ENCODE peak calls at places on chromosomes 16 and 17, in ten cellular contexts. A is lower lobe of right lung, J is PC-3, S is heart left ventricle, T is stomach, X is neural progenitor cell, P is A549, V is WTC11, W is IMR-90, U is gastrocnemius medialis. R is an unnamed sample.

GRCh38 chr16:27232061-27232841 is 28.9 kb downstream of the KDM8 start:
- DNase-seq in W (no peak), J (no peak), A (peak), X (no peak), U (no peak), S (peak), P (no peak), V (no peak), T (no peak), R (no peak)

GRCh38 chr17:4509402-4509801 is 10.7 kb downstream of the SPNS2 start:
- DNase-seq in W (no peak), A (no peak), S (no peak), P (no peak), X (no peak), T (peak), J (no peak), U (no peak), V (no peak), R (no peak)

GRCh38 chr16:50991436-50991835 is 159.6 kb downstream of the SALL1 start:
- DNase-seq in U (no peak), W (no peak), A (no peak), S (no peak), X (no peak), J (no peak), P (no peak), V (no peak), T (no peak), R (no peak)

GRCh38 chr17:58279016-58279671 is 1.6 kb downstream of the MPO start:
- DNase-seq in A (peak), S (peak), X (no peak), T (no peak), V (no peak), J (no peak), U (no peak), W (peak), P (no peak), R (no peak)

GRCh38 chr17:82775033-82775823 is 23.4 kb downstream of the TBCD start:
- DNase-seq in W (no peak), P (peak), V (peak), U (peak), A (peak), S (peak), T (peak), J (peak), X (peak), R (no peak)

GRCh38 chr17:17538417-17539391 is 42.5 kb upstream of the RASD1 start:
- DNase-seq in U (no peak), X (no peak), T (peak), J (peak), S (peak), W (peak), P (peak), A (no peak), V (no peak), R (no peak)

GRCh38 chr16:49003992-49004391 is 277.6 kb downstream of the CBLN1 start:
- DNase-seq in V (no peak), W (no peak), S (no peak), J (no peak), P (no peak), X (no peak), A (no peak), U (no peak), T (no peak), R (no peak)

GRCh38 chr17:2262146-2262587 is 41.4 kb downstream of the SMG6 start:
- DNase-seq in X (no peak), P (no peak), S (no peak), T (no peak), V (no peak), W (peak), U (no peak), J (peak), A (no peak), R (peak)

GRCh38 chr16:5885521-5885920 is 787.9 kb upstream of the EEF2KMT start:
- DNase-seq in U (no peak), W (no peak), V (no peak), X (no peak), J (no peak), P (no peak), S (no peak), T (no peak), A (no peak), R (no peak)

GRCh38 chr16:1940273-1941161 is 2.5 kb downstream of the MSRB1 start:
- DNase-seq in V (no peak), W (no peak), T (no peak), U (no peak), S (no peak), J (no peak), P (no peak), X (no peak), A (no peak), R (no peak)

GRCh38 chr17:64707077-64707591 is 45.0 kb upstream of the SMURF2 start:
- DNase-seq in A (peak), T (peak), S (peak), X (no peak), V (peak), W (peak), J (peak), P (peak), U (peak), R (peak)

GRCh38 chr17:44807817-44808155 is 22.3 kb downstream of the GJC1 start:
- DNase-seq in V (no peak), P (no peak), W (no peak), J (no peak), U (no peak), A (no peak), T (no peak), X (no peak), S (no peak), R (no peak)

GRCh38 chr17:81839301-81839700 is 4.5 kb upstream of the PPP1R27 start:
- DNase-seq in U (peak), S (no peak), X (no peak), A (no peak), V (no peak), J (no peak), W (no peak), P (no peak), T (no peak), R (no peak)

GRCh38 chr16:25014500-25015147 is 545 bp downstream of the ARHGAP17 start:
- DNase-seq in A (peak), V (peak), U (peak), S (peak), X (peak), J (peak), T (peak), W (peak), P (peak), R (peak)

GRCh38 chr17:7859028-7859427 is 1.2 kb downstream of the CYB5D1 start:
- DNase-seq in P (no peak), T (no peak), V (no peak), X (no peak), W (no peak), S (no peak), A (no peak), U (no peak), J (no peak), R (no peak)

GRCh38 chr17:1109606-1110523 is 69.9 kb downstream of the ABR start:
- DNase-seq in T (peak), X (peak), V (peak), S (peak), A (no peak), W (no peak), P (no peak), U (no peak), J (peak), R (peak)

GRCh38 chr16:73610605-73611177 is 562.8 kb upstream of the ZFHX3 start:
- DNase-seq in V (no peak), S (no peak), A (no peak), X (peak), P (no peak), T (no peak), U (no peak), W (no peak), J (no peak), R (no peak)

GRCh38 chr16:70395345-70395901 is 43.5 kb downstream of the ST3GAL2 start:
- DNase-seq in V (peak), J (peak), A (peak), P (peak), U (peak), S (peak), W (peak), X (peak), T (peak), R (peak)

GRCh38 chr16:17312100-17312732 is 158.5 kb downstream of the XYLT1 start:
- DNase-seq in A (no peak), W (no peak), X (no peak), T (peak), P (no peak), U (no peak), V (no peak), S (no peak), J (no peak), R (no peak)

GRCh38 chr17:62780273-62780672 is 27.8 kb downstream of the MARCHF10 start:
- DNase-seq in U (peak), X (no peak), T (peak), S (peak), W (no peak), P (no peak), J (peak), A (peak), V (no peak), R (no peak)

GRCh38 chr17:67639555-67639954 is 78.2 kb upstream of the NOL11 start:
- DNase-seq in X (no peak), T (no peak), A (no peak), S (no peak), V (no peak), W (no peak), J (no peak), U (no peak), P (no peak), R (no peak)

GRCh38 chr17:45338023-45338781 is 21.4 kb upstream of the MAP3K14 start:
- DNase-seq in J (no peak), T (no peak), V (no peak), W (no peak), S (peak), P (no peak), A (no peak), X (no peak), U (no peak), R (no peak)

GRCh38 chr17:48756816-48757215 is 28.3 kb upstream of the HOXB13 start:
- DNase-seq in T (peak), S (no peak), V (no peak), P (no peak), X (no peak), W (no peak), A (no peak), J (peak), U (no peak), R (no peak)

GRCh38 chr16:15765880-15766279 is 90.9 kb downstream of the MYH11 start:
- DNase-seq in J (peak), X (peak), T (no peak), V (peak), S (peak), U (peak), W (peak), P (peak), A (no peak), R (peak)

GRCh38 chr16:85235988-85236831 is 123.9 kb upstream of the CIBAR2 start:
- DNase-seq in S (no peak), J (no peak), P (no peak), X (no peak), A (no peak), W (no peak), U (no peak), T (peak), V (no peak), R (no peak)

GRCh38 chr16:85233520-85233919 is 121.2 kb upstream of the CIBAR2 start:
- DNase-seq in J (no peak), V (no peak), S (no peak), T (no peak), A (no peak), W (no peak), X (no peak), U (no peak), P (no peak), R (no peak)

GRCh38 chr16:85231959-85232358 is 119.7 kb upstream of the CIBAR2 start:
- DNase-seq in S (peak), W (no peak), X (no peak), U (no peak), V (no peak), P (no peak), T (no peak), J (no peak), A (no peak), R (no peak)

GRCh38 chr16:85232369-85233142 is 120.3 kb upstream of the CIBAR2 start:
- DNase-seq in X (no peak), P (no peak), A (no peak), S (no peak), T (no peak), V (no peak), J (no peak), W (no peak), U (no peak), R (no peak)

DNA sequence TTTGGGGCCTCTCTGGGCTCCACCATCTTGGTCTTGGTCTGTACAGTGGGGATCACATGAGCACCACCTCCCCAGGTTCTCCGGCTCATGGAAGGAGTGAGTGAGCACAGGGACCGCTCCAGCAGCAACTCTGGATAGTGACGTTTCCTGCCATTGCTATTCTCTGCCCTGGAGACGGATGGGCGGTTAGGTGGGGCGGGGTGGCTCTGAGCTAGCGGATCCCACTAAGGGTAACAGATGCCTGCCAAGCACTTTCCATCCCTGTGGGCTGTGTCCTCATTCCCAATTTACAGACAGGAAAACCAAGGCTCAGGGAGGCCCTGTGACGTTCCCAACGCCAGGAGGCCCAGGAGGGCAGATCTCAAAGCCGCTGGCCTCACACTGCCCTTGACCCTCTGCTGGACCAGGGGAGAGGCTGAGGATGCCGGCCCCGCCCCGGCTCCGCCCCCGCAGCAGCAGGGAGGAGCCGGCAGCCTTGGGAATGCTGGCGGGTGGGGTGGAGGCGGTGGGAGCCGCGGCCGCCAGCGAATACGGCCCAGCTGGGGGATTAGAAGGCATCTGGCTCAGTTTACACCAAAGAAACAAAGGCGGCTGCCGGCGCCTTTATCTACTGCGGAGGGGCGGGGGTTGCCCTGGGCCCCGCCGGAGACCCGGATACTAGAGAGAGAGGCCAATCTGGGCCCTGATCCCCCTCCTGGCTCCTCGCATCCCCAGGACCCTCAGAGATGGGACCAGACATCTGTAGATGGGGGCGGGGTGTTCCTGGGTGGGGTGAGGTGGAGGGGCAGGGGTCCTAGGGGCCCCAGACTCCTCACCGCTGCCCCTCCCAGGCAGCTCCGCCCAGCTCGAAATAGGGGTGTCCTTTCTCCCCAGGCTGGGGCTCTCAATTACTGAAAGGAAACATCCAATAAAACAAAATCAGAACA is 122.3 kb upstream of the CIBAR2 start:
- DNase-seq in J (no peak), W (peak), T (peak), S (peak), P (peak), V (peak), X (peak), A (peak), U (no peak), R (peak)
- TF ChIP-seq CTCF in J (no peak), W (no peak), T (no peak), S (no peak), P (no peak), V (no peak), X (no peak), A (no peak), U (no peak), R (peak)

GRCh38 chr16:82630688-82631087 is 3.9 kb downstream of the CDH13 start:
- DNase-seq in S (no peak), J (peak), W (peak), U (no peak), T (no peak), X (no peak), V (no peak), P (no peak), A (no peak), R (peak)
- TF ChIP-seq CTCF in S (peak), J (peak), W (peak), U (no peak), T (no peak), X (no peak), V (no peak), P (peak), A (no peak), R (peak)

GRCh38 chr16:10817963-10818941 is at the start of gene TVP23A:
- DNase-seq in W (no peak), J (no peak), A (no peak), V (peak), T (no peak), P (no peak), X (peak), U (no peak), S (no peak), R (no peak)
- TF ChIP-seq CTCF in W (no peak), J (no peak), A (no peak), V (no peak), T (no peak), P (no peak), X (no peak), U (no peak), S (no peak), R (no peak)

GRCh38 chr16:578232-578869 is 8.6 kb downstream of the PIGQ start:
- DNase-seq in T (no peak), V (no peak), J (no peak), X (no peak), P (no peak), S (no peak), A (no peak), W (no peak), U (no peak), R (no peak)

GRCh38 chr16:575354-576196 is 5.8 kb downstream of the PIGQ start:
- DNase-seq in V (no peak), P (no peak), A (no peak), J (no peak), U (no peak), X (no peak), S (no peak), T (no peak), W (no peak), R (no peak)

GRCh38 chr16:577796-578195 is 8.0 kb downstream of the PIGQ start:
- DNase-seq in A (no peak), V (no peak), U (no peak), P (no peak), T (no peak), S (no peak), X (no peak), J (no peak), W (no peak), R (no peak)

GRCh38 chr16:576197-576822 is 6.5 kb downstream of the PIGQ start:
- DNase-seq in A (no peak), P (no peak), W (no peak), T (no peak), V (no peak), S (no peak), J (no peak), X (no peak), U (no peak), R (no peak)

GRCh38 chr16:576823-577201 is 7.0 kb downstream of the PIGQ start:
- DNase-seq in J (no peak), T (no peak), W (no peak), V (peak), X (peak), P (no peak), S (no peak), A (no peak), U (no peak), R (no peak)
- TF ChIP-seq CTCF in J (no peak), T (no peak), W (peak), V (no peak), X (peak), P (no peak), S (no peak), A (no peak), U (no peak), R (no peak)

GRCh38 chr16:84042879-84043485 is 387 bp upstream of the SLC38A8 start:
- DNase-seq in T (no peak), A (peak), J (no peak), U (no peak), S (no peak), W (no peak), X (peak), V (peak), P (no peak), R (no peak)

GRCh38 chr16:84045001-84045817 is 2.6 kb upstream of the SLC38A8 start:
- DNase-seq in A (peak), V (no peak), U (no peak), S (no peak), J (no peak), W (no peak), P (no peak), X (peak), T (no peak), R (no peak)

GRCh38 chr16:84044108-84044488 is 1.5 kb upstream of the SLC38A8 start:
- DNase-seq in A (peak), V (peak), J (peak), P (peak), U (no peak), S (no peak), T (no peak), W (peak), X (peak), R (peak)

GRCh38 chr16:84042308-84042878 is at the start of gene SLC38A8:
- DNase-seq in T (no peak), W (no peak), A (no peak), P (no peak), J (no peak), V (no peak), U (no peak), S (no peak), X (no peak), R (no peak)

GRCh38 chr16:84043486-84044107 is 1.0 kb upstream of the SLC38A8 start:
- DNase-seq in X (peak), W (peak), U (no peak), A (peak), P (no peak), S (no peak), V (no peak), J (no peak), T (no peak), R (no peak)
- TF ChIP-seq CTCF in X (no peak), W (no peak), U (no peak), A (no peak), P (no peak), S (no peak), V (no peak), J (no peak), T (no peak), R (no peak)

GRCh38 chr17:47713980-47714689 is 18.9 kb upstream of the TBX21 start:
- DNase-seq in P (no peak), W (no peak), X (peak), A (no peak), U (no peak), V (peak), J (no peak), T (no peak), S (no peak), R (no peak)
- TF ChIP-seq CTCF in P (no peak), W (no peak), X (peak), A (no peak), U (no peak), V (no peak), J (no peak), T (no peak), S (no peak), R (peak)

GRCh38 chr17:74892013-74892841 is 1.2 kb downstream of the FADS6 start:
- DNase-seq in X (no peak), J (no peak), U (no peak), T (no peak), A (no peak), P (no peak), S (no peak), W (no peak), V (no peak), R (no peak)
- TF ChIP-seq CTCF in X (no peak), J (peak), U (no peak), T (no peak), A (no peak), P (no peak), S (no peak), W (no peak), V (no peak), R (no peak)

GRCh38 chr17:9985622-9986021 is 80.6 kb upstream of the RCVRN start:
- DNase-seq in T (no peak), W (no peak), S (no peak), A (no peak), J (no peak), X (no peak), U (no peak), V (no peak), P (no peak), R (no peak)

GRCh38 chr17:9979463-9979995 is 74.5 kb upstream of the RCVRN start:
- DNase-seq in J (no peak), W (peak), S (no peak), A (no peak), P (no peak), V (no peak), U (no peak), X (no peak), T (no peak), R (peak)

GRCh38 chr17:9984768-9985167 is 79.7 kb upstream of the RCVRN start:
- DNase-seq in A (no peak), X (no peak), P (no peak), S (no peak), T (no peak), V (no peak), U (no peak), W (no peak), J (no peak), R (no peak)

GRCh38 chr17:9981344-9981915 is 76.4 kb upstream of the RCVRN start:
- DNase-seq in U (no peak), W (no peak), T (no peak), A (no peak), V (no peak), J (no peak), P (no peak), X (no peak), S (no peak), R (no peak)

GRCh38 chr17:9982159-9982558 is 77.1 kb upstream of the RCVRN start:
- DNase-seq in A (no peak), V (peak), S (no peak), X (peak), U (no peak), J (peak), P (peak), T (no peak), W (no peak), R (no peak)
- TF ChIP-seq CTCF in A (peak), V (peak), S (peak), X (peak), U (no peak), J (peak), P (peak), T (no peak), W (peak), R (peak)

R was measured in HFFc6.